ENCODE peak calls at places on chromosome 9, in seven cellular contexts. One of them, this sample, is unnamed.

GRCh38 chr9:109742759-109743388 is 37.1 kb upstream of the PALM2AKAP2 start:
- DNase-seq in endothelial cell of umbilical vein: no peak
- DNase-seq in stomach: no peak
- DNase-seq in esophagus muscularis mucosa: no peak
- DNase-seq in upper lobe of left lung: no peak
- DNase-seq in sigmoid colon: no peak
- DNase-seq in HCT116: no peak
- DNase-seq in this sample: no peak

GRCh38 chr9:129549684-129550083 is 71.2 kb downstream of the C9orf50 start:
- DNase-seq in upper lobe of left lung: peak
- DNase-seq in stomach: no peak
- DNase-seq in sigmoid colon: peak
- DNase-seq in esophagus muscularis mucosa: no peak
- DNase-seq in HCT116: no peak
- DNase-seq in endothelial cell of umbilical vein: no peak
- DNase-seq in this sample: no peak

GRCh38 chr9:124602204-124602603 is 95.0 kb upstream of the NR5A1 start:
- DNase-seq in upper lobe of left lung: no peak
- DNase-seq in sigmoid colon: no peak
- DNase-seq in HCT116: no peak
- DNase-seq in endothelial cell of umbilical vein: no peak
- DNase-seq in esophagus muscularis mucosa: no peak
- DNase-seq in stomach: no peak
- DNase-seq in this sample: no peak

GRCh38 chr9:109846781-109847180 is 66.8 kb downstream of the PALM2AKAP2 start:
- DNase-seq in sigmoid colon: no peak
- DNase-seq in stomach: no peak
- DNase-seq in HCT116: no peak
- DNase-seq in esophagus muscularis mucosa: no peak
- DNase-seq in upper lobe of left lung: no peak
- DNase-seq in endothelial cell of umbilical vein: no peak
- DNase-seq in this sample: no peak

GRCh38 chr9:98171176-98171925 is 21.1 kb downstream of the CORO2A start:
- DNase-seq in stomach: no peak
- DNase-seq in upper lobe of left lung: no peak
- DNase-seq in endothelial cell of umbilical vein: no peak
- DNase-seq in esophagus muscularis mucosa: no peak
- DNase-seq in HCT116: no peak
- DNase-seq in sigmoid colon: peak
- DNase-seq in this sample: no peak

GRCh38 chr9:130833324-130833990 is 1.6 kb upstream of the ABL1 start:
- DNase-seq in HCT116: no peak
- DNase-seq in stomach: no peak
- DNase-seq in endothelial cell of umbilical vein: peak
- DNase-seq in sigmoid colon: no peak
- DNase-seq in upper lobe of left lung: no peak
- DNase-seq in esophagus muscularis mucosa: no peak
- DNase-seq in this sample: no peak

GRCh38 chr9:114720296-114720695 is 38.3 kb upstream of the TEX48 start:
- DNase-seq in endothelial cell of umbilical vein: no peak
- DNase-seq in stomach: no peak
- DNase-seq in HCT116: no peak
- DNase-seq in upper lobe of left lung: no peak
- DNase-seq in esophagus muscularis mucosa: no peak
- DNase-seq in sigmoid colon: no peak
- DNase-seq in this sample: no peak

GRCh38 chr9:31615964-31616363 is 768.5 kb upstream of the ACO1 start:
- DNase-seq in sigmoid colon: no peak
- DNase-seq in upper lobe of left lung: no peak
- DNase-seq in esophagus muscularis mucosa: no peak
- DNase-seq in stomach: no peak
- DNase-seq in HCT116: no peak
- DNase-seq in endothelial cell of umbilical vein: no peak
- DNase-seq in this sample: no peak

GRCh38 chr9:88658311-88658822 is 123.4 kb downstream of the NXNL2 start:
- DNase-seq in upper lobe of left lung: no peak
- DNase-seq in esophagus muscularis mucosa: no peak
- DNase-seq in sigmoid colon: peak
- DNase-seq in endothelial cell of umbilical vein: no peak
- DNase-seq in HCT116: no peak
- DNase-seq in stomach: no peak
- DNase-seq in this sample: no peak

GRCh38 chr9:38083858-38084555 is 15.0 kb upstream of the SHB start:
- DNase-seq in stomach: no peak
- DNase-seq in sigmoid colon: peak
- DNase-seq in endothelial cell of umbilical vein: no peak
- DNase-seq in upper lobe of left lung: no peak
- DNase-seq in HCT116: no peak
- DNase-seq in esophagus muscularis mucosa: no peak
- DNase-seq in this sample: peak

GRCh38 chr9:97640290-97640689 is 6.7 kb downstream of the NCBP1 start:
- DNase-seq in endothelial cell of umbilical vein: no peak
- DNase-seq in sigmoid colon: no peak
- DNase-seq in esophagus muscularis mucosa: no peak
- DNase-seq in HCT116: no peak
- DNase-seq in stomach: no peak
- DNase-seq in upper lobe of left lung: no peak
- DNase-seq in this sample: no peak

GRCh38 chr9:95429096-95429495 is 87.7 kb downstream of the PTCH1 start:
- DNase-seq in upper lobe of left lung: no peak
- DNase-seq in stomach: no peak
- DNase-seq in sigmoid colon: no peak
- DNase-seq in HCT116: no peak
- DNase-seq in endothelial cell of umbilical vein: no peak
- DNase-seq in esophagus muscularis mucosa: no peak
- DNase-seq in this sample: no peak

GRCh38 chr9:129036923-129037766 is 719 bp downstream of the MIGA2 start:
- DNase-seq in sigmoid colon: no peak
- DNase-seq in esophagus muscularis mucosa: no peak
- DNase-seq in upper lobe of left lung: no peak
- DNase-seq in endothelial cell of umbilical vein: no peak
- DNase-seq in stomach: no peak
- DNase-seq in HCT116: no peak
- DNase-seq in this sample: no peak

GRCh38 chr9:111983484-111983908 is 86.9 kb downstream of the UGCG start:
- DNase-seq in endothelial cell of umbilical vein: no peak
- DNase-seq in HCT116: no peak
- DNase-seq in upper lobe of left lung: no peak
- DNase-seq in sigmoid colon: no peak
- DNase-seq in stomach: no peak
- DNase-seq in esophagus muscularis mucosa: no peak
- DNase-seq in this sample: no peak

GRCh38 chr9:137456061-137456863 is 2.9 kb downstream of the NSMF start:
- DNase-seq in endothelial cell of umbilical vein: no peak
- DNase-seq in stomach: no peak
- DNase-seq in upper lobe of left lung: peak
- DNase-seq in sigmoid colon: no peak
- DNase-seq in esophagus muscularis mucosa: no peak
- DNase-seq in HCT116: no peak
- DNase-seq in this sample: no peak

GRCh38 chr9:137458194-137459146 is 664 bp downstream of the NSMF start:
- DNase-seq in sigmoid colon: peak
- DNase-seq in endothelial cell of umbilical vein: no peak
- DNase-seq in HCT116: no peak
- DNase-seq in stomach: no peak
- DNase-seq in upper lobe of left lung: peak
- DNase-seq in esophagus muscularis mucosa: no peak
- DNase-seq in this sample: no peak

GRCh38 chr9:137457406-137458193 is 1.5 kb downstream of the NSMF start:
- DNase-seq in sigmoid colon: no peak
- DNase-seq in HCT116: no peak
- DNase-seq in stomach: peak
- DNase-seq in esophagus muscularis mucosa: no peak
- DNase-seq in upper lobe of left lung: peak
- DNase-seq in endothelial cell of umbilical vein: no peak
- DNase-seq in this sample: no peak

GRCh38 chr9:137455361-137455991 is 3.7 kb downstream of the NSMF start:
- DNase-seq in sigmoid colon: peak
- DNase-seq in stomach: no peak
- DNase-seq in endothelial cell of umbilical vein: no peak
- DNase-seq in HCT116: no peak
- DNase-seq in upper lobe of left lung: peak
- DNase-seq in esophagus muscularis mucosa: no peak
- DNase-seq in this sample: no peak

DNA sequence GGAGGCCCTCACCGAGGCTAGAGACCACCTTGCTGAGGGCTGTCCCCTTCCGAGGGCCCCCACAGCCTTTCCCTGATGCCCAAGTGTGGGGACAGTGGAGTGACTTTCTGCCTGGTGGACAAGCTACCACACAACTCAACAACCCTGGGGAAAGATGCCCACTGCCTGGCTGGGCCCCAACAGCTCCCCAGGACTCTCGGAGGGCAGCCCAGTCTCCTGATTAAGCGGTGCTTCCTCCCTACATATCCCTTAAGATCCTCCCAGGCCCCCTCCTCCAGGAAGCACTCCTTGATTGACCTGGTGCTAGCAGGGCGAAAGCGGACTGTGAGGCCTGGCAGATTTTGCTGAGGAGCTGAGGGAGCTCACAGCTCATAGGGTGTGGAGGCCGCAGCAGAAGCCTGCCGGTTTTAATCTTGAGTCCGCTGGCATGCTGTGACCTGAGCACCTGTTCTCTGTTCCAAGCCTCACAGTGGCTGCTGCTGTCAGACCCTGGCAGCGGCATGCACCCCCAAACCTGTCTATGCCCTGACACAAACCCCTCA is 2.2 kb downstream of the NSMF start:
- DNase-seq in stomach: no peak
- DNase-seq in upper lobe of left lung: peak
- DNase-seq in endothelial cell of umbilical vein: no peak
- DNase-seq in esophagus muscularis mucosa: no peak
- DNase-seq in sigmoid colon: no peak
- DNase-seq in HCT116: no peak
- DNase-seq in this sample: no peak
- TF ChIP-seq POLR2A in stomach: no peak
- TF ChIP-seq POLR2A in upper lobe of left lung: no peak
- TF ChIP-seq POLR2A in endothelial cell of umbilical vein: no peak
- TF ChIP-seq POLR2A in esophagus muscularis mucosa: no peak
- TF ChIP-seq POLR2A in sigmoid colon: no peak
- TF ChIP-seq POLR2A in HCT116: no peak
- TF ChIP-seq POLR2A in this sample: no peak

GRCh38 chr9:93708987-93709302 is 132.6 kb downstream of the PHF2 start:
- DNase-seq in stomach: no peak
- DNase-seq in sigmoid colon: no peak
- DNase-seq in endothelial cell of umbilical vein: no peak
- DNase-seq in HCT116: no peak
- DNase-seq in esophagus muscularis mucosa: no peak
- DNase-seq in upper lobe of left lung: no peak
- DNase-seq in this sample: no peak
- TF ChIP-seq POLR2AphosphoS5 in stomach: no peak
- TF ChIP-seq POLR2AphosphoS5 in sigmoid colon: no peak
- TF ChIP-seq POLR2AphosphoS5 in endothelial cell of umbilical vein: no peak
- TF ChIP-seq POLR2AphosphoS5 in HCT116: no peak
- TF ChIP-seq POLR2AphosphoS5 in esophagus muscularis mucosa: no peak
- TF ChIP-seq POLR2AphosphoS5 in upper lobe of left lung: no peak
- TF ChIP-seq POLR2AphosphoS5 in this sample: no peak

DNA sequence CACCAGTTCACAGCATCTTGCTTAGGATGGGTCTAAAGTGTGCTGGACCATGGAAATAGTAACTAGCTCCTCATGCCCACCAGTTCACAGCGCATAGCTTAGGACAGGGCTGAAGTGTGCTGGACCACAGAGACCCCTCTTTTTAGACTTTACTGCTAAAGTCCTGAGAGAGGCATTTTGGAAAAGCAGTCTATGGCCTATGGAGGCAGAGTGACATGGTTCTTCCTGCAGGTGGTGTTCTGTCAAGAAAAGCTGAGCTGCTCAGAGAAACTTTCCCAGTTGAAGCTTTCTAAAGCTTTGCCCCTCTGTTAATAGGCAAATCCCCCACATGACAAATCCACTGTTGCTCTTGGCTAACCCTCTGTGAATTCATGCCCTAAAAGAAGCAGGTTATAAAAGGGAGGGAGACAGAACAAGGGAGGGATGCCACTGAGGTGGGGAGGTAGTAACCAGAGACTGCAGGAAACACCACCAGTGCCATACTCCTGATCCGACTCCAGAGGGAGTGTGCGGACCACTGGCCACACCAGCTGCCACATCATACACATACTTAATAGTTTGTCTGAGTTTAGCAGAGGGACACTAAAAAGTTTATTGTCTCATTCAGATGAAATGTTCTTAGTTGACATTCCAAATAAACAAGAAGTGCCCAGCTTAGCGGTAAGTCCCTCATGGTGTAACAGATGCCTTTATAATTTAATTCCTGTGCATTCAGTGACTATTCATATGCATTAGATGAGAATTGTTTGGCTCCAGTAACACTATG is 236.1 kb upstream of the NFIL3 start:
- DNase-seq in HCT116: peak
- DNase-seq in stomach: no peak
- DNase-seq in upper lobe of left lung: no peak
- DNase-seq in sigmoid colon: no peak
- DNase-seq in endothelial cell of umbilical vein: no peak
- DNase-seq in esophagus muscularis mucosa: peak
- DNase-seq in this sample: no peak
- TF ChIP-seq POLR2A in HCT116: no peak
- TF ChIP-seq POLR2A in stomach: no peak
- TF ChIP-seq POLR2A in upper lobe of left lung: no peak
- TF ChIP-seq POLR2A in sigmoid colon: no peak
- TF ChIP-seq POLR2A in endothelial cell of umbilical vein: no peak
- TF ChIP-seq POLR2A in esophagus muscularis mucosa: no peak
- TF ChIP-seq POLR2A in this sample: no peak

GRCh38 chr9:35342221-35342620 is 147.7 kb upstream of the RUSC2 start:
- DNase-seq in HCT116: no peak
- DNase-seq in sigmoid colon: no peak
- DNase-seq in stomach: no peak
- DNase-seq in esophagus muscularis mucosa: no peak
- DNase-seq in upper lobe of left lung: no peak
- DNase-seq in endothelial cell of umbilical vein: no peak
- DNase-seq in this sample: no peak

GRCh38 chr9:35340046-35340445 is 149.9 kb upstream of the RUSC2 start:
- DNase-seq in esophagus muscularis mucosa: no peak
- DNase-seq in stomach: no peak
- DNase-seq in sigmoid colon: no peak
- DNase-seq in endothelial cell of umbilical vein: no peak
- DNase-seq in HCT116: no peak
- DNase-seq in upper lobe of left lung: no peak
- DNase-seq in this sample: no peak

GRCh38 chr9:35341021-35341420 is 148.9 kb upstream of the RUSC2 start:
- DNase-seq in endothelial cell of umbilical vein: no peak
- DNase-seq in upper lobe of left lung: no peak
- DNase-seq in sigmoid colon: no peak
- DNase-seq in stomach: no peak
- DNase-seq in HCT116: no peak
- DNase-seq in esophagus muscularis mucosa: no peak
- DNase-seq in this sample: no peak

GRCh38 chr9:35338561-35339274 is 151.2 kb upstream of the RUSC2 start:
- DNase-seq in endothelial cell of umbilical vein: no peak
- DNase-seq in stomach: peak
- DNase-seq in upper lobe of left lung: no peak
- DNase-seq in sigmoid colon: no peak
- DNase-seq in esophagus muscularis mucosa: no peak
- DNase-seq in HCT116: no peak
- DNase-seq in this sample: no peak

DNA sequence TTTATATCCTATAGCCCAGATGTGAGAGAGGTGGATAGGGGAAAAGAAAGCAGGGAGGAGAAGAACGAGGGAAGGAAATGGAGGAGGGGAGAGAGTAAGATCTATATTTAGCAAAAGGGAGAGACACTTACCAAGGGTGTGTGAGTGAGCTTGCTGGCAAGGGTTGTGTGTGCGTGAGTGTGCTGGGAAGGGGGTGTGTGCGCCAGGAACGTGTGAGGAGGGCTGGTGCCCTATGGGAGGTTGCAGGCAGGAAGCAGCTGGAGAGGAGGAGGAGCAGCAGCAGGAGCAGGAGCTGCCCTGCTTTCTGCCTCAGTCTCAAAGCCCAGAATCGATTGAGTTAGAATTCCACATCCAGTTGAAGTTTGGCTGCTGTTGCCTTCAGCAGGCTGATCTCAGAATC is 148.3 kb upstream of the RUSC2 start:
- DNase-seq in upper lobe of left lung: no peak
- DNase-seq in esophagus muscularis mucosa: no peak
- DNase-seq in sigmoid colon: peak
- DNase-seq in HCT116: no peak
- DNase-seq in stomach: peak
- DNase-seq in endothelial cell of umbilical vein: peak
- DNase-seq in this sample: no peak
- TF ChIP-seq POLR2AphosphoS5 in upper lobe of left lung: peak
- TF ChIP-seq POLR2AphosphoS5 in esophagus muscularis mucosa: peak
- TF ChIP-seq POLR2AphosphoS5 in sigmoid colon: no peak
- TF ChIP-seq POLR2AphosphoS5 in HCT116: no peak
- TF ChIP-seq POLR2AphosphoS5 in stomach: peak
- TF ChIP-seq POLR2AphosphoS5 in endothelial cell of umbilical vein: peak
- TF ChIP-seq POLR2AphosphoS5 in this sample: no peak